ENCODE peak calls at places on chromosomes 4 and X, in eight cellular contexts. One of them, this sample, is unnamed.

GRCh38 chr4:8260656-8261111 is 8.9 kb upstream of the HTRA3 start:
- DNase-seq in activated T-helper 1 cell treated with anti-CD3 and anti-CD28 coated beads, Interleukin-2, amount 50 U/mL, for 16 hours: no peak
- DNase-seq in erythroblast: no peak
- DNase-seq in H1: no peak
- DNase-seq in CD8-positive, alpha-beta memory T cell: no peak
- DNase-seq in NB4: no peak
- DNase-seq in ACHN: no peak
- DNase-seq in GM12892: no peak
- DNase-seq in this sample: no peak

GRCh38 chr4:133775881-133776280 is 425.7 kb downstream of the PABPC4L start:
- DNase-seq in erythroblast: no peak
- DNase-seq in H1: no peak
- DNase-seq in ACHN: no peak
- DNase-seq in activated T-helper 1 cell treated with anti-CD3 and anti-CD28 coated beads, Interleukin-2, amount 50 U/mL, for 16 hours: no peak
- DNase-seq in GM12892: no peak
- DNase-seq in NB4: peak; percentile 1
- DNase-seq in CD8-positive, alpha-beta memory T cell: no peak
- DNase-seq in this sample: no peak

GRCh38 chr4:150173420-150173819 is 95.2 kb downstream of the DCLK2 start:
- DNase-seq in GM12892: no peak
- DNase-seq in erythroblast: no peak
- DNase-seq in ACHN: no peak
- DNase-seq in H1: no peak
- DNase-seq in activated T-helper 1 cell treated with anti-CD3 and anti-CD28 coated beads, Interleukin-2, amount 50 U/mL, for 16 hours: no peak
- DNase-seq in CD8-positive, alpha-beta memory T cell: no peak
- DNase-seq in NB4: no peak
- DNase-seq in this sample: no peak

GRCh38 chrX:68934421-68934820 is 105.6 kb downstream of the EFNB1 start:
- DNase-seq in H1: no peak
- DNase-seq in activated T-helper 1 cell treated with anti-CD3 and anti-CD28 coated beads, Interleukin-2, amount 50 U/mL, for 16 hours: no peak
- DNase-seq in ACHN: no peak
- DNase-seq in NB4: no peak
- DNase-seq in GM12892: no peak
- DNase-seq in CD8-positive, alpha-beta memory T cell: no peak
- DNase-seq in erythroblast: no peak
- DNase-seq in this sample: no peak

GRCh38 chrX:10676239-10676971 is 56.0 kb upstream of the MID1 start:
- DNase-seq in ACHN: no peak
- DNase-seq in NB4: no peak
- DNase-seq in H1: no peak
- DNase-seq in CD8-positive, alpha-beta memory T cell: no peak
- DNase-seq in activated T-helper 1 cell treated with anti-CD3 and anti-CD28 coated beads, Interleukin-2, amount 50 U/mL, for 16 hours: no peak
- DNase-seq in erythroblast: no peak
- DNase-seq in GM12892: no peak
- DNase-seq in this sample: no peak

GRCh38 chr4:186104114-186104894 is at the start of gene FAM149A:
- DNase-seq in CD8-positive, alpha-beta memory T cell: peak; percentile 34
- DNase-seq in activated T-helper 1 cell treated with anti-CD3 and anti-CD28 coated beads, Interleukin-2, amount 50 U/mL, for 16 hours: peak; percentile 24
- DNase-seq in NB4: no peak
- DNase-seq in ACHN: peak; percentile 59
- DNase-seq in GM12892: peak; percentile 61
- DNase-seq in H1: no peak
- DNase-seq in erythroblast: no peak
- DNase-seq in this sample: no peak

GRCh38 chrX:112901821-112902732 is 61.4 kb upstream of the AMOT start:
- DNase-seq in CD8-positive, alpha-beta memory T cell: no peak
- DNase-seq in ACHN: no peak
- DNase-seq in erythroblast: no peak
- DNase-seq in H1: no peak
- DNase-seq in NB4: no peak
- DNase-seq in activated T-helper 1 cell treated with anti-CD3 and anti-CD28 coated beads, Interleukin-2, amount 50 U/mL, for 16 hours: no peak
- DNase-seq in GM12892: no peak
- DNase-seq in this sample: no peak

GRCh38 chr4:21304061-21304541 is 603.8 kb downstream of the PACRGL start:
- DNase-seq in CD8-positive, alpha-beta memory T cell: no peak
- DNase-seq in NB4: no peak
- DNase-seq in H1: peak; percentile 13
- DNase-seq in GM12892: no peak
- DNase-seq in ACHN: no peak
- DNase-seq in erythroblast: no peak
- DNase-seq in activated T-helper 1 cell treated with anti-CD3 and anti-CD28 coated beads, Interleukin-2, amount 50 U/mL, for 16 hours: no peak
- DNase-seq in this sample: peak; percentile 30

GRCh38 chr4:152458801-152459302 is 77.0 kb downstream of the FBXW7 start:
- DNase-seq in CD8-positive, alpha-beta memory T cell: no peak
- DNase-seq in ACHN: no peak
- DNase-seq in NB4: peak; percentile 54
- DNase-seq in H1: no peak
- DNase-seq in activated T-helper 1 cell treated with anti-CD3 and anti-CD28 coated beads, Interleukin-2, amount 50 U/mL, for 16 hours: no peak
- DNase-seq in erythroblast: no peak
- DNase-seq in GM12892: no peak
- DNase-seq in this sample: no peak

GRCh38 chr4:83691998-83692397 is 156.1 kb downstream of the GPAT3 start:
- DNase-seq in NB4: no peak
- DNase-seq in erythroblast: peak; percentile 21
- DNase-seq in activated T-helper 1 cell treated with anti-CD3 and anti-CD28 coated beads, Interleukin-2, amount 50 U/mL, for 16 hours: no peak
- DNase-seq in GM12892: no peak
- DNase-seq in CD8-positive, alpha-beta memory T cell: no peak
- DNase-seq in H1: no peak
- DNase-seq in ACHN: no peak
- DNase-seq in this sample: no peak

GRCh38 chr4:8478801-8479744 is 38.5 kb downstream of the TRMT44 start:
- DNase-seq in GM12892: no peak
- DNase-seq in ACHN: no peak
- DNase-seq in activated T-helper 1 cell treated with anti-CD3 and anti-CD28 coated beads, Interleukin-2, amount 50 U/mL, for 16 hours: no peak
- DNase-seq in NB4: no peak
- DNase-seq in CD8-positive, alpha-beta memory T cell: no peak
- DNase-seq in H1: no peak
- DNase-seq in erythroblast: peak; percentile 77
- DNase-seq in this sample: no peak

GRCh38 chr4:7358100-7358735 is 76.5 kb downstream of the PSAPL1 start:
- DNase-seq in GM12892: no peak
- DNase-seq in ACHN: peak; percentile 90
- DNase-seq in erythroblast: no peak
- DNase-seq in activated T-helper 1 cell treated with anti-CD3 and anti-CD28 coated beads, Interleukin-2, amount 50 U/mL, for 16 hours: no peak
- DNase-seq in H1: no peak
- DNase-seq in CD8-positive, alpha-beta memory T cell: no peak
- DNase-seq in NB4: no peak
- DNase-seq in this sample: no peak

GRCh38 chr4:38275331-38275821 is 315.2 kb downstream of the PTTG2 start:
- DNase-seq in GM12892: no peak
- DNase-seq in activated T-helper 1 cell treated with anti-CD3 and anti-CD28 coated beads, Interleukin-2, amount 50 U/mL, for 16 hours: no peak
- DNase-seq in erythroblast: no peak
- DNase-seq in NB4: peak; percentile 18
- DNase-seq in H1: no peak
- DNase-seq in CD8-positive, alpha-beta memory T cell: no peak
- DNase-seq in ACHN: no peak
- DNase-seq in this sample: no peak

GRCh38 chr4:55830741-55831140 is 11.2 kb downstream of the EXOC1L start:
- DNase-seq in NB4: no peak
- DNase-seq in activated T-helper 1 cell treated with anti-CD3 and anti-CD28 coated beads, Interleukin-2, amount 50 U/mL, for 16 hours: no peak
- DNase-seq in H1: no peak
- DNase-seq in erythroblast: no peak
- DNase-seq in CD8-positive, alpha-beta memory T cell: no peak
- DNase-seq in GM12892: no peak
- DNase-seq in ACHN: no peak
- DNase-seq in this sample: no peak

GRCh38 chrX:150268839-150269238 is 94.3 kb upstream of the MAMLD1 start:
- DNase-seq in activated T-helper 1 cell treated with anti-CD3 and anti-CD28 coated beads, Interleukin-2, amount 50 U/mL, for 16 hours: no peak
- DNase-seq in GM12892: no peak
- DNase-seq in erythroblast: no peak
- DNase-seq in H1: no peak
- DNase-seq in CD8-positive, alpha-beta memory T cell: no peak
- DNase-seq in ACHN: no peak
- DNase-seq in NB4: peak; percentile 12
- DNase-seq in this sample: no peak

GRCh38 chrX:24294619-24295018 is 19.2 kb downstream of the SUPT20HL2 start:
- DNase-seq in activated T-helper 1 cell treated with anti-CD3 and anti-CD28 coated beads, Interleukin-2, amount 50 U/mL, for 16 hours: no peak
- DNase-seq in GM12892: no peak
- DNase-seq in CD8-positive, alpha-beta memory T cell: no peak
- DNase-seq in NB4: peak; percentile 55
- DNase-seq in ACHN: no peak
- DNase-seq in erythroblast: peak; percentile 7
- DNase-seq in H1: peak; percentile 2
- DNase-seq in this sample: no peak

GRCh38 chrX:18449271-18449670 is 23.9 kb downstream of the CDKL5 start:
- DNase-seq in H1: no peak
- DNase-seq in erythroblast: no peak
- DNase-seq in NB4: no peak
- DNase-seq in GM12892: no peak
- DNase-seq in activated T-helper 1 cell treated with anti-CD3 and anti-CD28 coated beads, Interleukin-2, amount 50 U/mL, for 16 hours: no peak
- DNase-seq in CD8-positive, alpha-beta memory T cell: no peak
- DNase-seq in ACHN: peak; percentile 7
- DNase-seq in this sample: no peak

GRCh38 chr4:82586055-82586454 is 24.3 kb upstream of the TMEM150C start:
- DNase-seq in H1: no peak
- DNase-seq in NB4: no peak
- DNase-seq in CD8-positive, alpha-beta memory T cell: no peak
- DNase-seq in GM12892: no peak
- DNase-seq in activated T-helper 1 cell treated with anti-CD3 and anti-CD28 coated beads, Interleukin-2, amount 50 U/mL, for 16 hours: no peak
- DNase-seq in ACHN: no peak
- DNase-seq in erythroblast: no peak
- DNase-seq in this sample: no peak

GRCh38 chr4:135718019-135718418 is 1516.4 kb upstream of the PABPC4L start:
- DNase-seq in H1: no peak
- DNase-seq in GM12892: no peak
- DNase-seq in activated T-helper 1 cell treated with anti-CD3 and anti-CD28 coated beads, Interleukin-2, amount 50 U/mL, for 16 hours: no peak
- DNase-seq in erythroblast: no peak
- DNase-seq in NB4: no peak
- DNase-seq in ACHN: peak; percentile 10
- DNase-seq in CD8-positive, alpha-beta memory T cell: no peak
- DNase-seq in this sample: no peak

GRCh38 chrX:9940397-9940796 is 26.8 kb upstream of the CLDN34 start:
- DNase-seq in NB4: peak; percentile 68
- DNase-seq in ACHN: peak; percentile 90
- DNase-seq in CD8-positive, alpha-beta memory T cell: no peak
- DNase-seq in H1: no peak
- DNase-seq in erythroblast: no peak
- DNase-seq in GM12892: no peak
- DNase-seq in activated T-helper 1 cell treated with anti-CD3 and anti-CD28 coated beads, Interleukin-2, amount 50 U/mL, for 16 hours: no peak
- DNase-seq in this sample: no peak